ENCODE peak calls at places on chromosomes 4 and X, in seven cellular contexts. H, R, V, O, L, K and J are unnamed samples.

GRCh38 chr4:47490550-47490949 is 5.5 kb downstream of the ATP10D start:
- DNase-seq in H (no peak), R (no peak), V (peak), O (no peak), L (no peak), K (no peak), J (no peak)

GRCh38 chrX:115255003-115255402 is 21.1 kb upstream of the LRCH2 start:
- DNase-seq in H (no peak), R (no peak), V (no peak), O (no peak), L (no peak), K (no peak), J (no peak)

GRCh38 chrX:39811391-39811790 is 286.4 kb downstream of the BCOR start:
- DNase-seq in H (no peak), R (no peak), V (no peak), O (no peak), L (peak), K (no peak), J (no peak)

GRCh38 chr4:169179609-169180526 is 90.9 kb downstream of the SH3RF1 start:
- DNase-seq in H (no peak), R (no peak), V (no peak), O (no peak), L (no peak), K (no peak), J (no peak)

GRCh38 chr4:98474408-98474844 is 184.0 kb downstream of the TSPAN5 start:
- DNase-seq in H (no peak), R (no peak), V (no peak), O (no peak), L (no peak), K (no peak), J (no peak)

GRCh38 chrX:55056820-55057690 is 17.8 kb upstream of the PAGE2B start:
- DNase-seq in H (no peak), R (no peak), V (no peak), O (no peak), L (no peak), K (no peak), J (no peak)

GRCh38 chr4:4866833-4867744 is 7.6 kb downstream of the MSX1 start:
- DNase-seq in H (no peak), R (no peak), V (no peak), O (peak), L (peak), K (no peak), J (no peak)

GRCh38 chr4:13921805-13922204 is 294.3 kb upstream of the BOD1L1 start:
- DNase-seq in H (no peak), R (no peak), V (no peak), O (no peak), L (no peak), K (no peak), J (no peak)

GRCh38 chrX:39759526-39760224 is 338.1 kb downstream of the BCOR start:
- DNase-seq in H (no peak), R (no peak), V (no peak), O (no peak), L (no peak), K (peak), J (no peak)

GRCh38 chrX:123493857-123494256 is 239.0 kb downstream of the THOC2 start:
- DNase-seq in H (no peak), R (no peak), V (no peak), O (no peak), L (no peak), K (no peak), J (no peak)

GRCh38 chrX:19839770-19840254 is 47.6 kb downstream of the SH3KBP1 start:
- DNase-seq in H (no peak), R (no peak), V (peak), O (no peak), L (no peak), K (no peak), J (no peak)

GRCh38 chr4:165006886-165007285 is 24.9 kb upstream of the TRIM60 start:
- DNase-seq in H (no peak), R (no peak), V (no peak), O (no peak), L (no peak), K (no peak), J (peak)

GRCh38 chr4:156322592-156322991 is 368.9 kb upstream of the CTSO start:
- DNase-seq in H (no peak), R (no peak), V (peak), O (no peak), L (no peak), K (no peak), J (no peak)

GRCh38 chr4:142080960-142081359 is 444.6 kb downstream of the IL15 start:
- DNase-seq in H (no peak), R (no peak), V (no peak), O (no peak), L (no peak), K (no peak), J (no peak)

GRCh38 chr4:173478136-173478860 is 51.7 kb downstream of the HAND2 start:
- DNase-seq in H (no peak), R (no peak), V (no peak), O (no peak), L (no peak), K (no peak), J (no peak)

GRCh38 chr4:188266386-188266785 is 127.1 kb downstream of the TRIML1 start:
- DNase-seq in H (no peak), R (no peak), V (no peak), O (no peak), L (no peak), K (no peak), J (no peak)

GRCh38 chrX:137427061-137427778 is 138.7 kb upstream of the ZIC3 start:
- DNase-seq in H (no peak), R (no peak), V (no peak), O (peak), L (no peak), K (no peak), J (no peak)

GRCh38 chrX:34521563-34521962 is 135.5 kb downstream of the TMEM47 start:
- DNase-seq in H (no peak), R (no peak), V (no peak), O (no peak), L (no peak), K (no peak), J (no peak)

GRCh38 chr4:159368320-159368719 is 265.4 kb downstream of the RAPGEF2 start:
- DNase-seq in H (no peak), R (no peak), V (no peak), O (no peak), L (no peak), K (no peak), J (no peak)

GRCh38 chrX:50723006-50723405 is 91.0 kb downstream of the SHROOM4 start:
- DNase-seq in H (no peak), R (no peak), V (no peak), O (no peak), L (no peak), K (no peak), J (no peak)

GRCh38 chr4:177478496-177478895 is 36.3 kb upstream of the AGA start:
- DNase-seq in H (no peak), R (no peak), V (no peak), O (no peak), L (no peak), K (no peak), J (no peak)

GRCh38 chr4:44738615-44739014 is 12.3 kb upstream of the GNPDA2 start:
- DNase-seq in H (no peak), R (no peak), V (no peak), O (no peak), L (no peak), K (no peak), J (no peak)

GRCh38 chrX:50495616-50496015 is 25.0 kb upstream of the DGKK start:
- DNase-seq in H (no peak), R (no peak), V (no peak), O (no peak), L (no peak), K (no peak), J (no peak)

GRCh38 chr4:157076578-157076947 is 613 bp downstream of the GLRB start:
- DNase-seq in H (no peak), R (no peak), V (no peak), O (no peak), L (no peak), K (peak), J (no peak)

GRCh38 chrX:40078489-40079288 is 19.1 kb downstream of the BCOR start:
- DNase-seq in H (no peak), R (no peak), V (no peak), O (no peak), L (no peak), K (no peak), J (no peak)

GRCh38 chr4:60657041-60657440 is 543.1 kb upstream of the ADGRL3 start:
- DNase-seq in H (no peak), R (no peak), V (no peak), O (no peak), L (no peak), K (no peak), J (no peak)

GRCh38 chr4:128517739-128518510 is 230.3 kb upstream of the PGRMC2 start:
- DNase-seq in H (no peak), R (peak), V (peak), O (no peak), L (peak), K (peak), J (no peak)

GRCh38 chr4:41887821-41888699 is 47.2 kb upstream of the TMEM33 start:
- DNase-seq in H (no peak), R (peak), V (peak), O (no peak), L (peak), K (no peak), J (no peak)

GRCh38 chr4:106238819-106239420 is 77.1 kb downstream of the TBCK start:
- DNase-seq in H (no peak), R (no peak), V (peak), O (no peak), L (peak), K (no peak), J (no peak)

GRCh38 chr4:182314537-182314936 is 71.3 kb downstream of the TENM3 start:
- DNase-seq in H (no peak), R (no peak), V (no peak), O (no peak), L (no peak), K (no peak), J (no peak)

GRCh38 chrX:48831909-48832291 is 3.5 kb downstream of the PCSK1N start:
- DNase-seq in H (no peak), R (no peak), V (no peak), O (peak), L (no peak), K (no peak), J (no peak)
- H3K4me3 ChIP-seq in H (peak), R (no peak), V (no peak), O (no peak), L (no peak), K (no peak), J (no peak)

DNA sequence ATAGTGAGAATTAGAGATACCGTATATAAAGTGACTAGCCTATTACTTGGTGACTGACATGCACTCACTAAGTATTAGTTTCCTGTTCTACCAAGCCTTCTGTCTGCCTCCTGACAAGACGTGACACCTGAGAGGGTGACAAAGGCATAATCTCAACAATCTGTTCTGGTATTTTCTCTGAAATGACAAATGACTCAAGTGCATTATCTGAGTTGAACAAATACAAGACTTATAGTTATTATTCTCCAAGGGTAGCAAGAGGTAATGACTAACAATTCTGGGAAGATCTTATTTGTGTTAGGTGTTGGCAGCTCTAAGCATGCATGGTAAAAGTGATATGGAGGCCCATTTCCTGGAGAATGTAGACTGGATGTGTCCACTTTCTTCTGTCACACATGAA is 60.6 kb downstream of the SYTL5 start:
- DNase-seq in H (no peak), R (no peak), V (no peak), O (no peak), L (no peak), K (no peak), J (no peak)
- TF ChIP-seq POLR2AphosphoS5 in H (no peak), R (no peak), V (no peak), O (no peak), L (no peak), K (no peak), J (no peak)

DNA sequence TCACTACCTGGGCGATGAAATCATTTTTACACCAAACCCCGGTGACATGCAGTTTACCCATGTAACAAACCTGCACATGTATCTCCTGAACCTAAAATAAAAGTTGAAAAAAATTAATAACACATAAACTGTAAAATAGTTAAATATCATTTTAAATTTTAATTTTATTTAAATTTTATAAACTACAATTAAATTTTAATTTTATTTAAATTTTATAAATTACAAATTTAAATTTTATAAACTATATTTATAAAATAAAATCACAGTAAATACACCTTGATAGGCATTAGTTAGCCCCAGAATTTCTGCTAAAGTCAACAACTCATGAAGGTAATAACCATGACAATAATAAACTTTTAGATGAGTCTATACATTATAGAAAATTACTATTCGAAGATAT is 755.6 kb upstream of the LCORL start:
- DNase-seq in H (no peak), R (no peak), V (no peak), O (no peak), L (no peak), K (no peak), J (no peak)
- TF ChIP-seq POLR2A in H (no peak), R (no peak), V (no peak), O (no peak), L (no peak), K (no peak), J (no peak)

GRCh38 chr4:2245787-2246275 is 3.9 kb upstream of the HAUS3 start:
- DNase-seq in H (no peak), R (no peak), V (no peak), O (no peak), L (no peak), K (no peak), J (no peak)

GRCh38 chr4:2244947-2245786 is 3.2 kb upstream of the HAUS3 start:
- DNase-seq in H (no peak), R (no peak), V (no peak), O (no peak), L (no peak), K (no peak), J (no peak)

GRCh38 chr4:2246384-2247127 is 4.6 kb upstream of the HAUS3 start:
- DNase-seq in H (no peak), R (no peak), V (no peak), O (peak), L (no peak), K (no peak), J (no peak)

GRCh38 chr4:2241410-2242353 is at the start of the genes HAUS3 and POLN:
- DNase-seq in H (peak), R (peak), V (peak), O (peak), L (peak), K (peak), J (peak)

GRCh38 chr4:2243682-2244380 is 1.9 kb upstream of the HAUS3 start:
- DNase-seq in H (peak), R (peak), V (no peak), O (no peak), L (no peak), K (peak), J (no peak)
- H3K4me3 ChIP-seq in H (no peak), R (no peak), V (no peak), O (no peak), L (no peak), K (no peak), J (no peak)

DNA sequence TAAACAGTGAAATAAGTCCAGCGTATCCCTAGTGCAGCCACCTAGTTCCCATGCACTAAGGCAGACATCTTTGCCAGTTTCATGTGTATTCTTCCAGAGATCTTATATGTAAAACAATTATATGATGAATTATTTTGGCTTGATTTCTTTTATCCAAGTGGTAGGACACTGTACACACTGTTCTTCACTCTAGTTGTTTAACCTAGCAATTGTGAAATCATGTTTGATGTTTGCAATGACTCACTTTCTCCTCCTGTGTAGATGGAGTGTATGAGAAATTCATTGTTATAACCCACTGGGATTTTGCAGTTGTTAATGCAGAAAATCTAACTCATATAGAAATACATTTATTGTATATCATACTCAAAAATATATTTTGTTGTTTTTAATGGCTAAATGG is 17.5 kb upstream of the TBC1D1 start:
- DNase-seq in H (no peak), R (no peak), V (no peak), O (no peak), L (no peak), K (no peak), J (no peak)
- TF ChIP-seq POLR2AphosphoS5 in H (no peak), R (peak), V (no peak), O (no peak), L (no peak), K (peak), J (peak)

GRCh38 chrX:130120321-130120731 is 10.0 kb upstream of the ELF4 start:
- DNase-seq in H (no peak), R (no peak), V (no peak), O (no peak), L (no peak), K (no peak), J (no peak)

GRCh38 chrX:130121505-130121800 is 11.2 kb upstream of the ELF4 start:
- DNase-seq in H (no peak), R (no peak), V (no peak), O (no peak), L (no peak), K (no peak), J (no peak)

GRCh38 chrX:130118941-130119640 is 8.8 kb upstream of the ELF4 start:
- DNase-seq in H (no peak), R (no peak), V (no peak), O (no peak), L (no peak), K (no peak), J (no peak)

GRCh38 chrX:130118396-130118795 is 8.1 kb upstream of the ELF4 start:
- DNase-seq in H (no peak), R (no peak), V (no peak), O (no peak), L (no peak), K (no peak), J (no peak)

GRCh38 chrX:130120746-130121504 is 10.6 kb upstream of the ELF4 start:
- DNase-seq in H (peak), R (peak), V (no peak), O (peak), L (peak), K (peak), J (no peak)
- TF ChIP-seq POLR2A in H (no peak), R (no peak), V (no peak), O (no peak), L (peak), K (no peak), J (no peak)

GRCh38 chr4:119284876-119285611 is 36.9 kb downstream of the FABP2 start:
- DNase-seq in H (no peak), R (no peak), V (no peak), O (no peak), L (no peak), K (no peak), J (no peak)
- H3K4me3 ChIP-seq in H (no peak), R (peak), V (no peak), O (peak), L (no peak), K (peak), J (no peak)

GRCh38 chrX:37846934-37847732 is at the start of gene DYNLT3:
- DNase-seq in H (peak), R (peak), V (peak), O (peak), L (peak), K (peak), J (no peak)
- TF ChIP-seq POLR2AphosphoS5 in H (no peak), R (peak), V (peak), O (peak), L (no peak), K (peak), J (peak)

GRCh38 chrX:107716045-107716684 is 59.4 kb downstream of the TSC22D3 start:
- DNase-seq in H (peak), R (peak), V (no peak), O (peak), L (no peak), K (no peak), J (no peak)

GRCh38 chrX:107712231-107713204 is 63.1 kb downstream of the TSC22D3 start:
- DNase-seq in H (peak), R (peak), V (no peak), O (no peak), L (no peak), K (peak), J (no peak)

GRCh38 chrX:107715331-107716044 is 60.1 kb downstream of the TSC22D3 start:
- DNase-seq in H (peak), R (peak), V (no peak), O (no peak), L (no peak), K (no peak), J (no peak)

GRCh38 chrX:107713205-107714195 is 62.1 kb downstream of the TSC22D3 start:
- DNase-seq in H (peak), R (peak), V (no peak), O (no peak), L (no peak), K (peak), J (no peak)

DNA sequence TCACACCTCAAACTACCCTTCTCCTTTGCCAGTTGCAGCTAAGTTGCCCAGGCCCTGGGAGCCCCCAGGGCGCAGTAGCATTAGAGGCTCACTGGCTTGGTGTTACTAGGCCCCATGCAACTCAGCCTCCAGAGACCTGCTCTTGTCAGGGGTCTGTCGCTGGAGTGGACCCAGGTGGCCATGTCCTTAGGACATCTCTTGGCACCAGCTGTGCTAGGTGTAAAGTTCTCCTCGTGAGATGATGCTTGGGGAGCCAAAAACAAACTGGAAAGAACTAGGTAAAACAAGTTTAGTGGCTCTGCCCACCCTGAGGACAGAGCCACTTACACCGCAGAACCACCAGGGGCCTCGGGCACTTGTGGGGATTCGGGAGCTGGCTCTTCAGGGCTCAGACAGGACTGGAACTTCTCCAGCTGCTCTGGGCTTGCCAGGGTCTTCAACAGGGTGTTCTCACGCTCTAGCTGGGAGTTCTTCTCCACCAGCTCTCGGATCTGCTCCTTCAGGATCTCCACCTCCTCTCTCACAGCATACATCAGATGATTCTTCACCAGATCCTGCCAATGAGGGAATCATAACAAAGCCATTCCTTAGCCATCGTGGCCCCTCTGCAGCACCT is 61.3 kb downstream of the TSC22D3 start:
- DNase-seq in H (peak), R (peak), V (no peak), O (no peak), L (no peak), K (no peak), J (no peak)
- TF ChIP-seq POLR2A in H (no peak), R (no peak), V (no peak), O (no peak), L (no peak), K (no peak), J (no peak)